ENCODE peak calls at places on chromosomes 13 and 19, in eight cellular contexts. Q is HT1080, U is tibial nerve, M is B cell, F is brain microvascular endothelial cell, K is H54, P is C1 segment of cervical spinal cord, X is non-pigmented ciliary epithelial cell. B is an unnamed sample.

GRCh38 chr19:55117063-55117635 is 288 bp downstream of the PPP1R12C start:
- DNase-seq in Q (no peak), U (no peak), M (no peak), F (no peak), K (peak; percentile 63), P (no peak), X (no peak), B (no peak)

GRCh38 chr13:30832845-30833332 is 73.2 kb upstream of the MEDAG start:
- DNase-seq in Q (peak; percentile 94), U (no peak), M (no peak), F (peak; percentile 59), K (peak; percentile 71), P (no peak), X (no peak), B (no peak)

GRCh38 chr19:18883530-18884304 is 12.2 kb downstream of the CERS1 start:
- DNase-seq in Q (no peak), U (no peak), M (no peak), F (no peak), K (no peak), P (no peak), X (no peak), B (no peak)

GRCh38 chr13:113369881-113370280 is 6.0 kb upstream of the GRTP1 start:
- DNase-seq in Q (no peak), U (no peak), M (no peak), F (no peak), K (no peak), P (no peak), X (no peak), B (no peak)

GRCh38 chr19:50835103-50835784 is 1.9 kb upstream of the KLK15 start:
- DNase-seq in Q (no peak), U (no peak), M (no peak), F (no peak), K (no peak), P (no peak), X (no peak), B (no peak)

GRCh38 chr13:71632721-71633120 is 234.3 kb downstream of the DACH1 start:
- DNase-seq in Q (peak; percentile 49), U (no peak), M (no peak), F (no peak), K (no peak), P (no peak), X (no peak), B (no peak)

GRCh38 chr13:106573279-106573831 is 5.4 kb upstream of the ARGLU1 start:
- DNase-seq in Q (no peak), U (no peak), M (no peak), F (no peak), K (no peak), P (no peak), X (no peak), B (no peak)

GRCh38 chr19:46678110-46678732 is 17.2 kb upstream of the DACT3 start:
- DNase-seq in Q (no peak), U (no peak), M (no peak), F (no peak), K (no peak), P (no peak), X (no peak), B (peak; percentile 48)

GRCh38 chr19:46841458-46842083 is 9.1 kb downstream of the AP2S1 start:
- DNase-seq in Q (peak; percentile 74), U (no peak), M (no peak), F (peak; percentile 64), K (no peak), P (no peak), X (no peak), B (no peak)

GRCh38 chr13:59706101-59706976 is 457.4 kb downstream of the DIAPH3 start:
- DNase-seq in Q (no peak), U (no peak), M (no peak), F (no peak), K (no peak), P (no peak), X (no peak), B (no peak)

GRCh38 chr19:34184880-34185491 is 12.7 kb downstream of the LSM14A start:
- DNase-seq in Q (no peak), U (no peak), M (no peak), F (no peak), K (no peak), P (no peak), X (no peak), B (no peak)

GRCh38 chr19:55598034-55598433 is 1.3 kb downstream of the FIZ1 start:
- DNase-seq in Q (no peak), U (no peak), M (no peak), F (no peak), K (no peak), P (no peak), X (no peak), B (no peak)

GRCh38 chr19:18987456-18987855 is 45.9 kb downstream of the SUGP2 start:
- DNase-seq in Q (no peak), U (no peak), M (no peak), F (no peak), K (no peak), P (no peak), X (no peak), B (no peak)

GRCh38 chr13:62556973-62557372 is 1141.3 kb upstream of the PCDH20 start:
- DNase-seq in Q (peak; percentile 7), U (no peak), M (no peak), F (no peak), K (no peak), P (no peak), X (no peak), B (no peak)

GRCh38 chr19:15469513-15470297 is 5.4 kb upstream of the RASAL3 start:
- DNase-seq in Q (no peak), U (no peak), M (no peak), F (no peak), K (no peak), P (no peak), X (no peak), B (no peak)